ENCODE peak calls at places on chromosomes 7 and 10, in seven cellular contexts. D, N, B, Z, C, H and W are unnamed samples.

GRCh38 chr10:13977861-13978843 is 352.6 kb downstream of the FRMD4A start:
- DNase-seq in D (no peak), N (no peak), B (no peak), Z (no peak), C (peak), H (no peak), W (no peak)

GRCh38 chr7:28808786-28809533 is 149.2 kb downstream of the TRIL start:
- DNase-seq in D (peak), N (peak), B (no peak), Z (no peak), C (peak), H (no peak), W (no peak)

GRCh38 chr10:67785098-67785497 is 52.9 kb downstream of the DNAJC12 start:
- DNase-seq in D (no peak), N (no peak), B (no peak), Z (no peak), C (no peak), H (no peak), W (no peak)

GRCh38 chr10:60827791-60828488 is 49.7 kb downstream of the CDK1 start:
- DNase-seq in D (peak), N (no peak), B (no peak), Z (no peak), C (peak), H (no peak), W (peak)

GRCh38 chr7:149790146-149790548 is 16.8 kb upstream of the ZNF467 start:
- DNase-seq in D (peak), N (peak), B (no peak), Z (peak), C (no peak), H (no peak), W (no peak)

GRCh38 chr7:24249266-24249665 is 34.7 kb upstream of the NPY start:
- DNase-seq in D (no peak), N (no peak), B (no peak), Z (no peak), C (no peak), H (no peak), W (no peak)

GRCh38 chr10:100779329-100779728 is 33.9 kb downstream of the PAX2 start:
- DNase-seq in D (no peak), N (no peak), B (no peak), Z (no peak), C (no peak), H (no peak), W (peak)

GRCh38 chr10:122210481-122211265 is 60.4 kb upstream of the BTBD16 start:
- DNase-seq in D (no peak), N (no peak), B (no peak), Z (no peak), C (no peak), H (no peak), W (no peak)

GRCh38 chr10:112332509-112333228 is 41.2 kb upstream of the ACSL5 start:
- DNase-seq in D (no peak), N (no peak), B (peak), Z (no peak), C (no peak), H (no peak), W (peak)

GRCh38 chr10:110174201-110174600 is 33.2 kb upstream of the MXI1 start:
- DNase-seq in D (no peak), N (no peak), B (no peak), Z (no peak), C (no peak), H (no peak), W (no peak)

GRCh38 chr7:77982926-77983550 is 184.5 kb downstream of the PHTF2 start:
- DNase-seq in D (no peak), N (no peak), B (no peak), Z (no peak), C (peak), H (no peak), W (no peak)

GRCh38 chr10:14478639-14479038 is 147.9 kb upstream of the FRMD4A start:
- DNase-seq in D (peak), N (no peak), B (peak), Z (peak), C (peak), H (no peak), W (no peak)

GRCh38 chr7:137936509-137937201 is 65.2 kb downstream of the CREB3L2 start:
- DNase-seq in D (no peak), N (no peak), B (no peak), Z (no peak), C (no peak), H (no peak), W (no peak)